ENCODE peak calls at places on chromosomes 3 and 15, in eight cellular contexts. G, T, X, W, F, N, Q and E are unnamed samples.

GRCh38 chr3:83189634-83190033 is 1428.2 kb upstream of the GBE1 start:
- DNase-seq in G (no peak), T (no peak), X (no peak), W (no peak), F (no peak), N (no peak), Q (no peak), E (no peak)

GRCh38 chr3:188938999-188939398 is 232.8 kb upstream of the TPRG1 start:
- DNase-seq in G (no peak), T (no peak), X (no peak), W (no peak), F (no peak), N (no peak), Q (no peak), E (no peak)

GRCh38 chr3:118501152-118501551 is 533.5 kb downstream of the IGSF11 start:
- DNase-seq in G (peak), T (no peak), X (no peak), W (peak), F (no peak), N (peak), Q (no peak), E (no peak)

GRCh38 chr15:68843425-68844311 is 23.0 kb upstream of the ANP32A start:
- DNase-seq in G (peak), T (peak), X (no peak), W (peak), F (peak), N (no peak), Q (no peak), E (no peak)

GRCh38 chr3:194931366-194931765 is 245.7 kb downstream of the FAM43A start:
- DNase-seq in G (no peak), T (peak), X (no peak), W (no peak), F (no peak), N (no peak), Q (no peak), E (no peak)

GRCh38 chr3:10666621-10667020 is 149.4 kb upstream of the SLC6A11 start:
- DNase-seq in G (peak), T (no peak), X (no peak), W (no peak), F (no peak), N (peak), Q (no peak), E (no peak)

GRCh38 chr3:47781685-47782537 is at the start of gene SMARCC1:
- DNase-seq in G (peak), T (peak), X (peak), W (peak), F (peak), N (peak), Q (peak), E (peak)

GRCh38 chr15:72155021-72155621 is 36.9 kb downstream of the SENP8 start:
- DNase-seq in G (peak), T (no peak), X (no peak), W (peak), F (no peak), N (peak), Q (no peak), E (no peak)

GRCh38 chr3:188947983-188948657 is 223.7 kb upstream of the TPRG1 start:
- DNase-seq in G (peak), T (no peak), X (no peak), W (peak), F (no peak), N (peak), Q (no peak), E (no peak)

GRCh38 chr3:141241248-141242034 is 9.8 kb downstream of the PXYLP1 start:
- DNase-seq in G (no peak), T (no peak), X (no peak), W (no peak), F (no peak), N (peak), Q (no peak), E (no peak)

GRCh38 chr3:7407107-7407506 is 546.2 kb downstream of the GRM7 start:
- DNase-seq in G (no peak), T (no peak), X (no peak), W (no peak), F (no peak), N (no peak), Q (no peak), E (no peak)

GRCh38 chr15:100780208-100780800 is 99.3 kb upstream of the ALDH1A3 start:
- DNase-seq in G (no peak), T (peak), X (no peak), W (no peak), F (peak), N (no peak), Q (no peak), E (no peak)

GRCh38 chr3:128491900-128492352 is 1.1 kb downstream of the GATA2 start:
- DNase-seq in G (no peak), T (no peak), X (no peak), W (peak), F (no peak), N (no peak), Q (no peak), E (no peak)

GRCh38 chr3:45660567-45660901 is 28.7 kb upstream of the SACM1L start:
- DNase-seq in G (no peak), T (no peak), X (no peak), W (no peak), F (no peak), N (no peak), Q (no peak), E (no peak)

GRCh38 chr3:176906046-176906905 is 291.0 kb downstream of the TBL1XR1 start:
- DNase-seq in G (no peak), T (no peak), X (no peak), W (peak), F (no peak), N (no peak), Q (no peak), E (no peak)

GRCh38 chr3:71175722-71176365 is 407.7 kb downstream of the FOXP1 start:
- DNase-seq in G (no peak), T (no peak), X (no peak), W (no peak), F (no peak), N (no peak), Q (no peak), E (no peak)

GRCh38 chr15:84633311-84634227 is 20.5 kb downstream of the WDR73 start:
- DNase-seq in G (peak), T (peak), X (peak), W (peak), F (peak), N (peak), Q (peak), E (peak)

GRCh38 chr3:46024131-46024530 is 3.2 kb downstream of the XCR1 start:
- DNase-seq in G (no peak), T (no peak), X (no peak), W (no peak), F (no peak), N (no peak), Q (no peak), E (no peak)

GRCh38 chr3:98777801-98778220 is 14.7 kb downstream of the ST3GAL6 start:
- DNase-seq in G (no peak), T (no peak), X (no peak), W (no peak), F (no peak), N (no peak), Q (no peak), E (no peak)

GRCh38 chr3:14452676-14453367 is 50.4 kb downstream of the SLC6A6 start:
- DNase-seq in G (peak), T (no peak), X (no peak), W (no peak), F (no peak), N (peak), Q (no peak), E (no peak)

GRCh38 chr3:4995500-4996053 is 16.3 kb downstream of the BHLHE40 start:
- DNase-seq in G (no peak), T (no peak), X (no peak), W (no peak), F (peak), N (no peak), Q (no peak), E (no peak)

GRCh38 chr3:47404955-47405790 is 24.4 kb downstream of the PTPN23 start:
- DNase-seq in G (no peak), T (no peak), X (no peak), W (no peak), F (no peak), N (no peak), Q (no peak), E (no peak)

GRCh38 chr3:133573054-133573628 is 345 bp upstream of the CDV3 start:
- DNase-seq in G (peak), T (peak), X (peak), W (no peak), F (peak), N (peak), Q (peak), E (peak)